ENCODE peak calls at places on chromosome 13, in four cellular contexts. One of them, this sample, is unnamed.

GRCh38 chr13:42276683-42277082 is 4.7 kb downstream of the AKAP11 start:
- DNase-seq in fibroblast of pulmonary artery: no peak
- DNase-seq in effector memory CD4-positive, alpha-beta T cell: no peak
- DNase-seq in Jurkat, Clone E6-1: no peak
- DNase-seq in this sample: no peak

GRCh38 chr13:112857914-112858490 is 111.0 kb upstream of the MCF2L start:
- DNase-seq in fibroblast of pulmonary artery: no peak
- DNase-seq in effector memory CD4-positive, alpha-beta T cell: no peak
- DNase-seq in Jurkat, Clone E6-1: no peak
- DNase-seq in this sample: no peak

GRCh38 chr13:110886475-110887241 is 28.2 kb downstream of the ANKRD10 start:
- DNase-seq in fibroblast of pulmonary artery: no peak
- DNase-seq in effector memory CD4-positive, alpha-beta T cell: no peak
- DNase-seq in Jurkat, Clone E6-1: no peak
- DNase-seq in this sample: no peak

GRCh38 chr13:57632276-57633140 is 964 bp downstream of the PCDH17 start:
- DNase-seq in fibroblast of pulmonary artery: peak
- DNase-seq in effector memory CD4-positive, alpha-beta T cell: no peak
- DNase-seq in Jurkat, Clone E6-1: no peak
- DNase-seq in this sample: no peak

GRCh38 chr13:73173160-73173905 is 114.5 kb downstream of the KLF5 start:
- DNase-seq in fibroblast of pulmonary artery: no peak
- DNase-seq in effector memory CD4-positive, alpha-beta T cell: no peak
- DNase-seq in Jurkat, Clone E6-1: no peak
- DNase-seq in this sample: no peak

GRCh38 chr13:22422023-22422422 is 751.1 kb downstream of the FGF9 start:
- DNase-seq in fibroblast of pulmonary artery: no peak
- DNase-seq in effector memory CD4-positive, alpha-beta T cell: no peak
- DNase-seq in Jurkat, Clone E6-1: no peak
- DNase-seq in this sample: no peak

GRCh38 chr13:32010137-32010536 is 21.4 kb upstream of the FRY start:
- DNase-seq in fibroblast of pulmonary artery: no peak
- DNase-seq in effector memory CD4-positive, alpha-beta T cell: no peak
- DNase-seq in Jurkat, Clone E6-1: no peak
- DNase-seq in this sample: no peak

GRCh38 chr13:35179494-35179893 is 237.4 kb downstream of the NBEA start:
- DNase-seq in fibroblast of pulmonary artery: peak
- DNase-seq in effector memory CD4-positive, alpha-beta T cell: no peak
- DNase-seq in Jurkat, Clone E6-1: no peak
- DNase-seq in this sample: peak

GRCh38 chr13:48563611-48564010 is 30.7 kb upstream of the RCBTB2 start:
- DNase-seq in fibroblast of pulmonary artery: no peak
- DNase-seq in effector memory CD4-positive, alpha-beta T cell: no peak
- DNase-seq in Jurkat, Clone E6-1: no peak
- DNase-seq in this sample: no peak

GRCh38 chr13:31115616-31116015 is 46.1 kb downstream of the HSPH1 start:
- DNase-seq in fibroblast of pulmonary artery: no peak
- DNase-seq in effector memory CD4-positive, alpha-beta T cell: no peak
- DNase-seq in Jurkat, Clone E6-1: no peak
- DNase-seq in this sample: no peak

GRCh38 chr13:49443327-49443688 is 556 bp downstream of the CAB39L start:
- DNase-seq in fibroblast of pulmonary artery: peak
- DNase-seq in effector memory CD4-positive, alpha-beta T cell: no peak
- DNase-seq in Jurkat, Clone E6-1: no peak
- DNase-seq in this sample: no peak

GRCh38 chr13:45120967-45121366 is 657 bp downstream of the GTF2F2 start:
- DNase-seq in fibroblast of pulmonary artery: no peak
- DNase-seq in effector memory CD4-positive, alpha-beta T cell: no peak
- DNase-seq in Jurkat, Clone E6-1: no peak
- DNase-seq in this sample: no peak

GRCh38 chr13:21670006-21670882 is 629 bp upstream of the FGF9 start:
- DNase-seq in fibroblast of pulmonary artery: peak
- DNase-seq in effector memory CD4-positive, alpha-beta T cell: no peak
- DNase-seq in Jurkat, Clone E6-1: peak
- DNase-seq in this sample: peak

GRCh38 chr13:103873725-103874124 is 807.5 kb upstream of the SLC10A2 start:
- DNase-seq in fibroblast of pulmonary artery: no peak
- DNase-seq in effector memory CD4-positive, alpha-beta T cell: no peak
- DNase-seq in Jurkat, Clone E6-1: no peak
- DNase-seq in this sample: no peak

GRCh38 chr13:23578411-23579071 is 8.3 kb downstream of the TNFRSF19 start:
- DNase-seq in fibroblast of pulmonary artery: peak
- DNase-seq in effector memory CD4-positive, alpha-beta T cell: peak
- DNase-seq in Jurkat, Clone E6-1: peak
- DNase-seq in this sample: peak

GRCh38 chr13:24271611-24272451 is 37.5 kb upstream of the C1QTNF9 start:
- DNase-seq in fibroblast of pulmonary artery: peak
- DNase-seq in effector memory CD4-positive, alpha-beta T cell: peak
- DNase-seq in Jurkat, Clone E6-1: peak
- DNase-seq in this sample: peak

GRCh38 chr13:75947448-75947847 is 311.3 kb downstream of the LMO7 start:
- DNase-seq in fibroblast of pulmonary artery: no peak
- DNase-seq in effector memory CD4-positive, alpha-beta T cell: no peak
- DNase-seq in Jurkat, Clone E6-1: no peak
- DNase-seq in this sample: no peak

GRCh38 chr13:50228527-50228926 is 213.3 kb downstream of the KCNRG start:
- DNase-seq in fibroblast of pulmonary artery: no peak
- DNase-seq in effector memory CD4-positive, alpha-beta T cell: no peak
- DNase-seq in Jurkat, Clone E6-1: no peak
- DNase-seq in this sample: no peak

GRCh38 chr13:70960841-70961443 is 852.7 kb upstream of the KLHL1 start:
- DNase-seq in fibroblast of pulmonary artery: peak
- DNase-seq in effector memory CD4-positive, alpha-beta T cell: no peak
- DNase-seq in Jurkat, Clone E6-1: peak
- DNase-seq in this sample: peak

GRCh38 chr13:23007430-23007829 is 173.3 kb upstream of the SGCG start:
- DNase-seq in fibroblast of pulmonary artery: no peak
- DNase-seq in effector memory CD4-positive, alpha-beta T cell: no peak
- DNase-seq in Jurkat, Clone E6-1: no peak
- DNase-seq in this sample: peak

GRCh38 chr13:90618133-90618532 is 729.4 kb upstream of the MIR17HG start:
- DNase-seq in fibroblast of pulmonary artery: no peak
- DNase-seq in effector memory CD4-positive, alpha-beta T cell: no peak
- DNase-seq in Jurkat, Clone E6-1: peak
- DNase-seq in this sample: no peak

GRCh38 chr13:112354330-112355273 is 21.6 kb upstream of the SPACA7 start:
- DNase-seq in fibroblast of pulmonary artery: no peak
- DNase-seq in effector memory CD4-positive, alpha-beta T cell: no peak
- DNase-seq in Jurkat, Clone E6-1: no peak
- DNase-seq in this sample: no peak

GRCh38 chr13:42066542-42066941 is 18.1 kb downstream of the DGKH start:
- DNase-seq in fibroblast of pulmonary artery: peak
- DNase-seq in effector memory CD4-positive, alpha-beta T cell: no peak
- DNase-seq in Jurkat, Clone E6-1: no peak
- DNase-seq in this sample: no peak

GRCh38 chr13:31914843-31915242 is 116.7 kb upstream of the FRY start:
- DNase-seq in fibroblast of pulmonary artery: no peak
- DNase-seq in effector memory CD4-positive, alpha-beta T cell: no peak
- DNase-seq in Jurkat, Clone E6-1: no peak
- DNase-seq in this sample: no peak

GRCh38 chr13:93227280-93227905 is 786 bp downstream of the GPC6 start:
- DNase-seq in fibroblast of pulmonary artery: peak
- DNase-seq in effector memory CD4-positive, alpha-beta T cell: no peak
- DNase-seq in Jurkat, Clone E6-1: no peak
- DNase-seq in this sample: peak

GRCh38 chr13:110361365-110361911 is 54.4 kb downstream of the COL4A2 start:
- DNase-seq in fibroblast of pulmonary artery: peak
- DNase-seq in effector memory CD4-positive, alpha-beta T cell: no peak
- DNase-seq in Jurkat, Clone E6-1: no peak
- DNase-seq in this sample: no peak

GRCh38 chr13:78881054-78881453 is 222.1 kb upstream of the OBI1 start:
- DNase-seq in fibroblast of pulmonary artery: no peak
- DNase-seq in effector memory CD4-positive, alpha-beta T cell: no peak
- DNase-seq in Jurkat, Clone E6-1: no peak
- DNase-seq in this sample: no peak

GRCh38 chr13:21341637-21342422 is 117.3 kb downstream of the ZDHHC20 start:
- DNase-seq in fibroblast of pulmonary artery: no peak
- DNase-seq in effector memory CD4-positive, alpha-beta T cell: no peak
- DNase-seq in Jurkat, Clone E6-1: no peak
- DNase-seq in this sample: no peak

GRCh38 chr13:28718186-28718537 is 608 bp downstream of the SLC46A3 start:
- DNase-seq in fibroblast of pulmonary artery: peak
- DNase-seq in effector memory CD4-positive, alpha-beta T cell: no peak
- DNase-seq in Jurkat, Clone E6-1: no peak
- DNase-seq in this sample: no peak

GRCh38 chr13:77544365-77544764 is 8.9 kb downstream of the SCEL start:
- DNase-seq in fibroblast of pulmonary artery: peak
- DNase-seq in effector memory CD4-positive, alpha-beta T cell: no peak
- DNase-seq in Jurkat, Clone E6-1: no peak
- DNase-seq in this sample: peak

GRCh38 chr13:21231426-21231945 is 55.0 kb downstream of the MRPL57 start:
- DNase-seq in fibroblast of pulmonary artery: no peak
- DNase-seq in effector memory CD4-positive, alpha-beta T cell: no peak
- DNase-seq in Jurkat, Clone E6-1: no peak
- DNase-seq in this sample: peak

GRCh38 chr13:89393758-89394157 is 1722.6 kb downstream of the SLITRK5 start:
- DNase-seq in fibroblast of pulmonary artery: no peak
- DNase-seq in effector memory CD4-positive, alpha-beta T cell: no peak
- DNase-seq in Jurkat, Clone E6-1: no peak
- DNase-seq in this sample: peak

GRCh38 chr13:77506874-77507273 is 28.6 kb upstream of the SCEL start:
- DNase-seq in fibroblast of pulmonary artery: no peak
- DNase-seq in effector memory CD4-positive, alpha-beta T cell: no peak
- DNase-seq in Jurkat, Clone E6-1: no peak
- DNase-seq in this sample: peak

GRCh38 chr13:36919833-36920611 is at the start of gene SMAD9:
- DNase-seq in fibroblast of pulmonary artery: peak
- DNase-seq in effector memory CD4-positive, alpha-beta T cell: no peak
- DNase-seq in Jurkat, Clone E6-1: no peak
- DNase-seq in this sample: peak

GRCh38 chr13:27004389-27004788 is 167.2 kb downstream of the USP12 start:
- DNase-seq in fibroblast of pulmonary artery: no peak
- DNase-seq in effector memory CD4-positive, alpha-beta T cell: no peak
- DNase-seq in Jurkat, Clone E6-1: no peak
- DNase-seq in this sample: no peak

GRCh38 chr13:111587249-111587648 is 266.8 kb downstream of the TEX29 start:
- DNase-seq in fibroblast of pulmonary artery: no peak
- DNase-seq in effector memory CD4-positive, alpha-beta T cell: no peak
- DNase-seq in Jurkat, Clone E6-1: no peak
- DNase-seq in this sample: no peak

GRCh38 chr13:73220966-73221720 is 162.3 kb downstream of the KLF5 start:
- DNase-seq in fibroblast of pulmonary artery: no peak
- DNase-seq in effector memory CD4-positive, alpha-beta T cell: no peak
- DNase-seq in Jurkat, Clone E6-1: no peak
- DNase-seq in this sample: no peak

DNA sequence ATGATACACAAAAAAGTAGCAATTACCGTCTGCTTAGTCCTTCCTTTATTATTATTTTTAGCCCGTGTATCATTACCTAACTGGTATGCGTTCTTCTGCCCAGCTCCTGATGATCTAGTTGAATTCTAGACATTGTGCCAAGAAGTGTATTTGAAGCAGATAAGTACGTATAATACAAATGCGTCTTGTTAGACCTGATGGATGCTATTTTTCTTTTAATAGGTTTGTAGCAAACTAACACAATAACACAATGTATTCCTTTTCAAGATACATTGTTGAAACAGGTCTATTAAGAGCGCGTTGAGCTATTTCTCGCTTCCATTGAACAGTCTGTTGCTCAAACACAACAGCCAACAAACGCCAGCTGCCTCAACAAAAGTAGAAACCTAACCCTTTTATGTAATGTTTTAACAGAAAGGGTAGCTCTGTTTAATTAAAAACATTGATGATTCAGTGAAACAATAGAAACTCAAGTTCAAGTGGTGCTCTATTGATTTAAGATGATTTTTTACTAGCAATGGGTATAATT is 14.7 kb downstream of the ZIC2 start:
- DNase-seq in fibroblast of pulmonary artery: peak
- DNase-seq in effector memory CD4-positive, alpha-beta T cell: no peak
- DNase-seq in Jurkat, Clone E6-1: no peak
- DNase-seq in this sample: peak
- H3K4me3 ChIP-seq in fibroblast of pulmonary artery: no peak
- H3K4me3 ChIP-seq in effector memory CD4-positive, alpha-beta T cell: no peak
- H3K4me3 ChIP-seq in Jurkat, Clone E6-1: no peak
- H3K4me3 ChIP-seq in this sample: peak

DNA sequence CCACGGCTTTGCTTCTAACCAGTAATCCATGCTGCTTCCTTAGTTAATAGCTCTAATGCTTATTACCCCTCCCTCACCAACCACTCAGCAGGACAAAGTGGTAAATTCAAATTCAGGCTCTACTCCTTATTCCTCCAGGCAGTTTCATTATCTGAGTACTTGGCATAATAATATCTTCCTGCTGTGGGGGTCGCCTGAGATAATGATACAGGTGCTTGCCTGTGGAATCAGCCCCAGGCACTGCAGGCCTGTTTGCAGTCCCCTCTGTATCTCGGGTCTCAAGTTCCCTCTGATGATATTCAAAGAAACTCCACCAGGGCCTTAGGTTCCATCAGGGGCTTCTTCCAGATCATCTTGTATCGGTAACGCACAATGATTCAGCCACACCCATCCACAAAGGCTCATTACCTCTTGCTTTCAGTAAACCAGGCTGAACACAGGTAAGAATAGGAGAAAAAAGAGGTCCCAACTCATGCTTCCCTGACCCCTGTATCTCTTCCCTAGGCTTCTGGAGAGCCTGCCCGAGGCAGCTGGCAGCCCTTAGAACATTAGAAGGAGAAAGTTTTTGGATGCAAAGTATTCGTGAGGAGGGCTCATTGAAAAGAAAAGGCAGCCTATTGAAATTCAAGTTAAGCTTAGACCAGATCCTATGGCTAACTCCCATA is 14.3 kb upstream of the FOXO1 start:
- DNase-seq in fibroblast of pulmonary artery: no peak
- DNase-seq in effector memory CD4-positive, alpha-beta T cell: no peak
- DNase-seq in Jurkat, Clone E6-1: no peak
- DNase-seq in this sample: no peak
- H3K4me3 ChIP-seq in fibroblast of pulmonary artery: no peak
- H3K4me3 ChIP-seq in effector memory CD4-positive, alpha-beta T cell: no peak
- H3K4me3 ChIP-seq in Jurkat, Clone E6-1: no peak
- H3K4me3 ChIP-seq in this sample: no peak

DNA sequence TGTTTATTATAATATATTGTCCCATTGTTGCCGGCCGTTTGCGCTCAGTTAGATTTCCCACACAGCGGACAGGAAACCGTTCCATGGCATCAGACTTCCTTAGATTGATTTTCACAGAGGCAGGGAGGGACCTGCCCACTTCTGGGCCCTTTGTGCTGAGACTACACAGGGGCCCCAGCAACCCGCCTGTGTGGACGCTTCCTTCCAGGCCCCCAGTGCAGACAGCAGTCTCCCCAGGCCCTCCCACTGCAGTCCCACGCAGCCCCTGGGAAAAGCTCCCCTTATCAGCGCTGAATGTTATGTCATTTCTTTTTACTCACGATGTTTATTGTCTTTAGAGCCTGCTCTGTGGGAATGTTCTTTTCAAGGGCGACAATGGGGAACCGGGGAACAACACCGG is 351.7 kb upstream of the ARGLU1 start:
- DNase-seq in fibroblast of pulmonary artery: peak
- DNase-seq in effector memory CD4-positive, alpha-beta T cell: no peak
- DNase-seq in Jurkat, Clone E6-1: no peak
- DNase-seq in this sample: peak
- H3K4me3 ChIP-seq in fibroblast of pulmonary artery: no peak
- H3K4me3 ChIP-seq in effector memory CD4-positive, alpha-beta T cell: no peak
- H3K4me3 ChIP-seq in Jurkat, Clone E6-1: no peak
- H3K4me3 ChIP-seq in this sample: no peak

GRCh38 chr13:113864303-113864890 is 521 bp upstream of the GAS6 start:
- DNase-seq in fibroblast of pulmonary artery: no peak
- DNase-seq in effector memory CD4-positive, alpha-beta T cell: no peak
- DNase-seq in Jurkat, Clone E6-1: no peak
- DNase-seq in this sample: no peak
- H3K4me3 ChIP-seq in fibroblast of pulmonary artery: peak
- H3K4me3 ChIP-seq in effector memory CD4-positive, alpha-beta T cell: peak
- H3K4me3 ChIP-seq in Jurkat, Clone E6-1: no peak
- H3K4me3 ChIP-seq in this sample: peak